ENCODE peak calls at places on chromosomes 12 and 14, in four cellular contexts. D is globus pallidus, T is GM18507, S is IMR-90. F is an unnamed sample.

GRCh38 chr12:6026998-6027397 is 81.9 kb upstream of the ANO2 start:
- DNase-seq in T (no peak), S (no peak), D (no peak), F (no peak)

GRCh38 chr12:56326533-56326932 is 7.3 kb downstream of the PAN2 start:
- DNase-seq in D (no peak), S (no peak), T (no peak), F (no peak)

GRCh38 chr14:43651896-43652295 is 855.2 kb downstream of the FSCB start:
- DNase-seq in T (no peak), S (no peak), D (no peak), F (no peak)

GRCh38 chr12:32698285-32698684 is 19.2 kb downstream of the DNM1L start:
- DNase-seq in S (no peak), D (no peak), T (no peak), F (no peak)

GRCh38 chr12:47302111-47302597 is 222.4 kb upstream of the AMIGO2 start:
- DNase-seq in S (no peak), T (no peak), D (no peak), F (peak; percentile 18)

GRCh38 chr14:105806568-105806967 is 280.2 kb downstream of the TMEM121 start:
- DNase-seq in D (no peak), T (no peak), S (no peak), F (no peak)

GRCh38 chr14:67636361-67636919 is 16.7 kb downstream of the ARG2 start:
- DNase-seq in S (peak; percentile 19), D (no peak), T (no peak), F (no peak)

GRCh38 chr12:89349814-89350213 is 2.5 kb downstream of the DUSP6 start:
- DNase-seq in T (no peak), D (peak; percentile 48), S (peak; percentile 81), F (no peak)

GRCh38 chr12:31041033-31041564 is 32.6 kb upstream of the DDX11 start:
- DNase-seq in T (no peak), D (no peak), S (no peak), F (no peak)

GRCh38 chr12:55969356-55969755 is 2.7 kb downstream of the CDK2 start:
- DNase-seq in D (no peak), S (no peak), T (no peak), F (no peak)

GRCh38 chr12:95484524-95484923 is 10.6 kb downstream of the METAP2 start:
- DNase-seq in S (peak; percentile 10), T (no peak), D (no peak), F (no peak)

GRCh38 chr12:114952573-114953196 is 268.7 kb upstream of the TBX3 start:
- DNase-seq in T (no peak), S (peak; percentile 20), D (peak; percentile 8), F (no peak)

GRCh38 chr14:67432088-67432564 is 20.2 kb upstream of the PLEK2 start:
- DNase-seq in S (no peak), D (no peak), T (no peak), F (no peak)

GRCh38 chr14:55073856-55074255 is 22.4 kb downstream of the MAPK1IP1L start:
- DNase-seq in S (peak; percentile 81), T (no peak), D (no peak), F (no peak)

GRCh38 chr12:120211243-120211903 is 10.5 kb upstream of the RPLP0 start:
- DNase-seq in D (no peak), T (no peak), S (no peak), F (no peak)

GRCh38 chr12:108633534-108634224 is at the start of gene SELPLG:
- DNase-seq in T (peak; percentile 75), D (peak; percentile 57), S (no peak), F (peak; percentile 53)

GRCh38 chr14:53601409-53601808 is 355.2 kb downstream of the BMP4 start:
- DNase-seq in S (no peak), T (no peak), D (no peak), F (no peak)

GRCh38 chr14:67269338-67270060 is 28.3 kb downstream of the PALS1 start:
- DNase-seq in D (no peak), T (no peak), S (peak; percentile 87), F (no peak)

GRCh38 chr12:65830305-65830704 is 6.0 kb downstream of the HMGA2 start:
- DNase-seq in S (peak; percentile 68), D (no peak), T (no peak), F (no peak)

GRCh38 chr12:9604288-9604687 is 3.4 kb downstream of the KLRB1 start:
- DNase-seq in D (no peak), S (no peak), T (no peak), F (no peak)

GRCh38 chr14:99909500-99910064 is 116.4 kb downstream of the EML1 start:
- DNase-seq in T (no peak), S (no peak), D (no peak), F (no peak)

GRCh38 chr14:74302160-74302628 is 540 bp downstream of the ABCD4 start:
- DNase-seq in T (peak; percentile 33), D (peak; percentile 58), S (peak; percentile 56), F (peak; percentile 57)

GRCh38 chr12:132162508-132163031 is 18.3 kb downstream of the NOC4L start:
- DNase-seq in D (no peak), S (peak; percentile 77), T (no peak), F (no peak)

GRCh38 chr12:131493068-131493826 is 217.6 kb upstream of the SFSWAP start:
- DNase-seq in S (no peak), T (no peak), D (no peak), F (no peak)

GRCh38 chr12:43883311-43883710 is 47.4 kb downstream of the TMEM117 start:
- DNase-seq in D (no peak), S (no peak), T (no peak), F (no peak)

GRCh38 chr14:105927661-105928060 is 401.3 kb downstream of the TMEM121 start:
- DNase-seq in S (no peak), T (no peak), D (no peak), F (no peak)

GRCh38 chr12:25286837-25287236 is 36.1 kb upstream of the KRAS start:
- DNase-seq in D (no peak), S (no peak), T (no peak), F (no peak)

GRCh38 chr12:94615284-94616216 is 34.8 kb downstream of the TMCC3 start:
- DNase-seq in S (peak; percentile 45), D (peak; percentile 81), T (no peak), F (no peak)

GRCh38 chr12:14904854-14905253 is 19.2 kb upstream of the MGP start:
- DNase-seq in D (no peak), S (no peak), T (no peak), F (no peak)

GRCh38 chr12:3920378-3921141 is 47.4 kb upstream of the PARP11 start:
- DNase-seq in D (no peak), T (no peak), S (no peak), F (no peak)